ENCODE peak calls at places on chromosomes 12 and 14, in four cellular contexts. C is cerebellar nuclear complex, Z is GM04504, X is astrocyte. D is an unnamed sample.

GRCh38 chr12:112524676-112525425 is 106.1 kb downstream of the PTPN11 start:
- DNase-seq in C (no peak), Z (no peak), X (peak), D (peak)

GRCh38 chr12:96456265-96456974 is 33.0 kb upstream of the CFAP54 start:
- DNase-seq in X (no peak), Z (no peak), C (no peak), D (peak)

GRCh38 chr12:21983102-21983501 is 41.9 kb upstream of the ABCC9 start:
- DNase-seq in Z (no peak), C (no peak), X (no peak), D (no peak)

GRCh38 chr12:88424791-88425730 is 155.2 kb downstream of the KITLG start:
- DNase-seq in C (no peak), X (no peak), Z (no peak), D (no peak)

GRCh38 chr12:43762596-43762995 is 3.8 kb downstream of the IRAK4 start:
- DNase-seq in C (no peak), X (no peak), Z (no peak), D (no peak)

GRCh38 chr14:22500525-22500924 is 88.5 kb downstream of the DAD1 start:
- DNase-seq in Z (no peak), X (no peak), C (no peak), D (no peak)

GRCh38 chr12:105079011-105079570 is 5.2 kb downstream of the ALDH1L2 start:
- DNase-seq in C (no peak), Z (no peak), X (no peak), D (no peak)

GRCh38 chr14:66709292-66709691 is 201.3 kb downstream of the GPHN start:
- DNase-seq in X (peak), C (no peak), Z (no peak), D (no peak)

GRCh38 chr12:58099476-58099875 is 158.1 kb downstream of the ATP23 start:
- DNase-seq in C (no peak), X (no peak), Z (no peak), D (no peak)

GRCh38 chr12:50201987-50202521 is 34.9 kb upstream of the CERS5 start:
- DNase-seq in Z (peak), X (peak), C (no peak), D (no peak)

GRCh38 chr12:63844391-63845341 is at the start of gene SRGAP1:
- DNase-seq in X (peak), Z (no peak), C (no peak), D (no peak)

GRCh38 chr14:85466678-85467077 is 63.3 kb upstream of the FLRT2 start:
- DNase-seq in X (no peak), C (no peak), Z (no peak), D (no peak)

GRCh38 chr14:34348592-34348991 is 113.4 kb downstream of the SPTSSA start:
- DNase-seq in X (no peak), Z (no peak), C (no peak), D (no peak)

GRCh38 chr12:96343347-96343954 is 56.8 kb downstream of the CDK17 start:
- DNase-seq in C (no peak), X (peak), Z (no peak), D (peak)

GRCh38 chr14:86954623-86955022 is 1038.4 kb downstream of the GALC start:
- DNase-seq in Z (no peak), C (no peak), X (no peak), D (no peak)

GRCh38 chr14:38391334-38391733 is 135.4 kb upstream of the CLEC14A start:
- DNase-seq in X (peak), C (no peak), Z (peak), D (peak)

GRCh38 chr12:17304503-17305347 is 698.8 kb upstream of the LMO3 start:
- DNase-seq in X (peak), C (no peak), Z (no peak), D (no peak)

GRCh38 chr12:88703790-88704189 is 123.5 kb upstream of the KITLG start:
- DNase-seq in X (peak), Z (no peak), C (no peak), D (no peak)

GRCh38 chr12:113826805-113827204 is 139.3 kb downstream of the RBM19 start:
- DNase-seq in C (no peak), X (no peak), Z (no peak), D (no peak)

GRCh38 chr14:68856572-68856971 is 63.7 kb upstream of the ZFP36L1 start:
- DNase-seq in X (no peak), Z (peak), C (no peak), D (no peak)

GRCh38 chr12:42936991-42937390 is 347.4 kb upstream of the PRICKLE1 start:
- DNase-seq in X (peak), C (no peak), Z (no peak), D (no peak)

GRCh38 chr12:56810918-56811317 is 47.8 kb downstream of the HSD17B6 start:
- DNase-seq in X (no peak), Z (no peak), C (no peak), D (no peak)

GRCh38 chr14:96065661-96066459 is 26.7 kb downstream of the C14orf132 start:
- DNase-seq in Z (no peak), C (no peak), X (no peak), D (peak)

GRCh38 chr12:100399095-100399494 is 42.2 kb downstream of the SLC17A8 start:
- DNase-seq in C (no peak), X (no peak), Z (no peak), D (no peak)

GRCh38 chr12:122984612-122985358 is 4.3 kb downstream of the ARL6IP4 start:
- DNase-seq in Z (no peak), X (no peak), C (no peak), D (no peak)

GRCh38 chr12:131536337-131536736 is 174.6 kb upstream of the SFSWAP start:
- DNase-seq in C (no peak), X (no peak), Z (no peak), D (no peak)

GRCh38 chr14:92754956-92755355 is 6.5 kb upstream of the LGMN start:
- DNase-seq in X (no peak), C (no peak), Z (no peak), D (peak)

GRCh38 chr14:76775159-76775694 is 14.0 kb downstream of the VASH1 start:
- DNase-seq in C (no peak), X (no peak), Z (no peak), D (no peak)

D was measured in RPMI8226.